ENCODE peak calls at places on chromosomes 7 and 10, in four cellular contexts. I is Panc1, X is transverse colon, Z is HepG2. H is an unnamed sample.

GRCh38 chr10:84428711-84429110 is 100.3 kb downstream of the CCSER2 start:
- DNase-seq in X (no peak), Z (no peak), I (no peak), H (no peak)

GRCh38 chr10:24385776-24386175 is 176.8 kb downstream of the KIAA1217 start:
- DNase-seq in I (no peak), Z (no peak), X (no peak), H (no peak)

GRCh38 chr10:126094537-126094936 is 198.2 kb downstream of the FANK1 start:
- DNase-seq in X (no peak), I (no peak), Z (no peak), H (no peak)

GRCh38 chr7:121099572-121099971 is 111.1 kb downstream of the CPED1 start:
- DNase-seq in I (no peak), X (no peak), Z (no peak), H (no peak)

GRCh38 chr10:88782222-88782621 is 20.3 kb upstream of the LIPM start:
- DNase-seq in Z (no peak), I (no peak), X (no peak), H (no peak)

GRCh38 chr10:20406607-20407188 is 490.4 kb downstream of the NEBL start:
- DNase-seq in I (no peak), Z (no peak), X (no peak), H (no peak)

GRCh38 chr7:88151119-88151790 is 68.6 kb downstream of the SRI start:
- DNase-seq in X (no peak), Z (peak; percentile 84), I (no peak), H (no peak)

GRCh38 chr10:103679096-103679790 is 176.1 kb downstream of the SH3PXD2A start:
- DNase-seq in X (peak; percentile 50), Z (no peak), I (no peak), H (no peak)

GRCh38 chr7:158751743-158752142 is 47.1 kb upstream of the NCAPG2 start:
- DNase-seq in Z (no peak), X (no peak), I (no peak), H (no peak)

GRCh38 chr7:158750702-158751101 is 46.1 kb upstream of the NCAPG2 start:
- DNase-seq in I (no peak), Z (no peak), X (no peak), H (no peak)

GRCh38 chr7:158751199-158751598 is 46.6 kb upstream of the NCAPG2 start:
- DNase-seq in I (no peak), Z (no peak), X (no peak), H (no peak)

GRCh38 chr7:158754746-158755444 is 50.3 kb upstream of the NCAPG2 start:
- DNase-seq in X (no peak), Z (no peak), I (no peak), H (no peak)

GRCh38 chr7:158753900-158754299 is 49.3 kb upstream of the NCAPG2 start:
- DNase-seq in I (no peak), Z (no peak), X (no peak), H (no peak)
- H3K4me3 ChIP-seq in I (no peak overlapping the region), Z (no peak overlapping the region), X (no peak overlapping the region), H (no peak overlapping the region)

GRCh38 chr7:2271273-2272026 is 29.4 kb downstream of the NUDT1 start:
- DNase-seq in X (no peak), I (no peak), Z (no peak), H (no peak)
- TF ChIP-seq POLR2AphosphoS5 in X (no peak), I (no peak), Z (no peak), H (no peak)

DNA sequence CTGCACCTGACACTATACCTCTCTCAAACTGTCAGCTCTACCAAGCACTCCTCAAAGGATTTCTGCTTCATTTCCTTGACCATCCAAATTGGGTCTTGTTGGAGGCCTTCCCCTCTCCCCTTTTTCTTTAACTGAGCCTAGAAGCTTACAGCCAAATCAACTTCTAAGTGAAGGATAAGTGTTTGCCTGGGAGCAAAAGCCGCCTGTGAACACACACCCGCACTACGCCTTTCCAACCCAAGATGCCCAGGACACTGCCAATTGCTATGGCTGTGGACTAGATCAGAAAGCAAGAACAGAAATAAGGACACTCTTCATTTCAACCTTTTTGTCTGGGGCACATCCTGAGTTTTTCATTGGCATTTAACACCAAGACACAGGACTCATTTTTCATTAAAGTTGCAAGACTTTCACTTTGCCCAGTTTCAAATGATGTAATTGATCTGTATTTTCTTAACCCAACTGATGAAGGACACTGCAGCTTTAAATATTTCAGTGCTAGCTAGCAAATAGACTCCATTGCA is 52.8 kb downstream of the CPEB3 start:
- DNase-seq in X (no peak), I (no peak), Z (no peak), H (no peak)
- H3K4me3 ChIP-seq in X (no peak overlapping the region), I (no peak overlapping the region), Z (peak overlapping the region; percentile 78), H (no peak overlapping the region)

DNA sequence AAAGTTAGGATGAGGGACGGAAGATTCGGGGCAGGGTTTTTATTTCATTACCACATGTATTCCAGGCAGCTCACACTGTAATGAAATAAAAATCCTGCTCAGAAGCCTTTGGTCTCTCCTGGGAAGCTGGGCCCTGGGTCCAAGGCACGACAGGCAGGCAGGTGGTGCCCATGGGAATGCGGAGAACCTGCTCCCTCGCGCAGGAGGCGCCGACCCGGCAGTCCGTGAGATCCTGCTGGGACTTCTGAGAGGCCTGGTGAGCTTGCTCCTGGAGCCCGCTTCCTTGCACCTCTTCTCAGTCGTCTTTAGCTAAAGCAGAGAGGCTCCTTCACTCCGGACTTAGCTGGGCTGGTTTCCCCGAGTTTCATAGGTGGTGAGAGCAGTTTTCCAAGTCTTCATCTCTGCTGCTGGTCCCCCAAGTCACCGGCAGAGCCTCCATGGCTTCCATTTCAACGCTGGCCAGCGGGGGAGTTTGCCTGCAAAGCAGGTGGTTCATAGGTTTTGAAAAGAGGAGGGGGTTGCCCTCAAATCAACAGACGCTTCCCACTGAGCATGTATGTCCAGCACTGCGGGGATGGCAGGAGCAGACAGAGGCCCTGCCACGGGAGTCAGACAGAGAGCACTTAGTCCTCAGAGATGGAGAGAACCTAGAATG is 24.5 kb downstream of the IL15RA start:
- DNase-seq in Z (no peak), I (no peak), X (no peak), H (no peak)
- TF ChIP-seq POLR2AphosphoS5 in Z (no peak), I (no peak), X (no peak), H (no peak)

GRCh38 chr7:635227-635626 is 91.3 kb upstream of the DNAAF5 start:
- DNase-seq in X (no peak), I (no peak), Z (no peak), H (no peak)

GRCh38 chr7:638256-639011 is 88.1 kb upstream of the DNAAF5 start:
- DNase-seq in I (no peak), Z (no peak), X (no peak), H (no peak)

GRCh38 chr7:633381-634018 is 93.0 kb upstream of the DNAAF5 start:
- DNase-seq in Z (no peak), X (no peak), I (no peak), H (no peak)

GRCh38 chr7:637826-638225 is 88.7 kb upstream of the DNAAF5 start:
- DNase-seq in X (no peak), I (no peak), Z (no peak), H (no peak)

DNA sequence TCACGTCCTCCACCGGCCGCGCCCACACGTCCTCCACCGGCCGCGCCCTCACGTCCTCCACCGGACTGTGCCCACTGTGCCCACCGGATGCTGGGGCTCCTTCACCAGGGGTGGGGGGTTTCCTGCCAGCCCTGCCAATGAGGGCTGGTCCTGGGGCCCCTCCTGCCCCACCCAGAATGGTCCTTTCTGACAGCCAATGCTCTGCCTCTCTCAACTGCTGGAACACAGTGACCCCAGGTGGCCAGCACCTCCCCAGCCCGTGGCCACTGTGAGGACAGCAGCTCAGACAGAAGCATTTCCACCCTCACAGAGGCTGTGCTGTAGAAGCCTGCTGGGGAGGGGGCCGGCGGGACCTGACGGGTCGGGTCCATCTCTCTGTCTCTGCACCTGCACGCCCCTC is 90.1 kb upstream of the DNAAF5 start:
- DNase-seq in I (peak; percentile 61), X (no peak), Z (peak; percentile 12), H (no peak)
- H3K4me3 ChIP-seq in I (peak overlapping the region; percentile 42), X (no peak overlapping the region), Z (no peak overlapping the region), H (no peak overlapping the region)

DNA sequence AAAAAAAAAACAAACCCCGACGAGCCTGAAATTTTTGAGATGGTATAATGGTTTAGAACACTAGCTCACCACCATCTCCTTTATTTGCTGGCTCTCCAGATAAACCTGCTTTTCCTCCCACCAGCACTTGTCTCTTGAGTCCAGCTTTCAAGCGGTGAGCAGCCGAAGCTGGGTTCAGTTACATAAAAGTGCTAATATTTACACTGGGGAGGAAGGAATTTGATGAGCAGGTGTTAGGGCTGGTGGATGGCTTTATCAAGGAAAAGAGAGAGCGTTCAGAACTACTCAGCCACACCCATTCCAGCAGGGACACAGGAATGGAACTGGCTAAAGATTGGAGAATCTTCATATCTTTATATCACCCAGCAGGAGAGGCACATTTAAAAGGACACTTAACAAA is 6.6 kb upstream of the CALML3 start:
- DNase-seq in Z (peak; percentile 84), I (no peak), X (peak; percentile 42), H (no peak)
- TF ChIP-seq POLR2AphosphoS5 in Z (no peak), I (no peak), X (no peak), H (no peak)

GRCh38 chr7:117567781-117568180 is 88.0 kb downstream of the CFTR start:
- DNase-seq in X (no peak), I (no peak), Z (no peak), H (no peak)
- H3K4me3 ChIP-seq in X (no peak overlapping the region), I (no peak overlapping the region), Z (no peak overlapping the region), H (no peak overlapping the region)

DNA sequence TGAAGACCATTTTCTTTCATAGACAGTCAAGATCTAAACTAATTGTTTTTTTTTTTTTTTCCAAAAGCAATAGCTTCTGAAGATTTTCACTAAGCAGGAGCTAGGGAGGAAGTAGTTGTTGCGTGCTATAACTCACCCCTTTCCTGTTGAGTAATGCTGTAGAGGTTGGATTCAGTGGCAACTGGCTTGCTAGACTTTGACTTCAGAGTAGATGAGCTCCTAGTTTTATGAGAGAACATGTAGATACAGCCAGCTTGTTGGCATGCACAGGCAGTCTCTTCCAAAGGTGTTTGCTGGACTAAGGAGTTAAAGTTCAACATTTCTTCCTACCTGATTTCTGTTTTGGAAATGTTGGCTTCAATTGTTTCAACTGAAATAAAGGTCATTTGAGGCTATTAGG is 66.2 kb upstream of the MXI1 start:
- DNase-seq in I (no peak), Z (no peak), X (peak; percentile 38), H (no peak)
- TF ChIP-seq POLR2AphosphoS5 in I (no peak), Z (no peak), X (no peak), H (no peak)

DNA sequence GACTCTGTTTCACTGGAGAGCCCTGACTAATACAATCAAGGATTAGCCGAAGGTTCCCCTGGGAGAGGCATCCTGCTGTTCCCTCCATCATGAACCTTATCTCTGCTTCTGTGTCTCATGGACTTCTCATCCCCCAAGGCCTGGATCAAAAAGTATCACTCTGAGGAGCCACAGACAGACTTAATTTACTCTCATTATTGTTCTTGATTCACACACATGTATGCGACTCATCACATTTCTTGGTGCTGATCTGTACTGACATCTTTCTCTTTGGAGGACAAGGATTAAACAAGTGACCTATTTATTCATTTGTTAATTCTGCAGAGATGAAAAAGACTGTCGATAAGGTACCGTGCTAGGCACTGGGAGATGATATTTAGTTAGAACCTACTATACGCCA is 550.2 kb downstream of the KCNMA1 start:
- DNase-seq in X (no peak), Z (no peak), I (no peak), H (no peak)
- H3K4me3 ChIP-seq in X (no peak overlapping the region), Z (no peak overlapping the region), I (no peak overlapping the region), H (no peak overlapping the region)